ENCODE peak calls at places on chromosomes 7 and 10, in five cellular contexts. N is lower lobe of right lung; M is HFFc6; C is stimulated activated CD8-positive, alpha-beta memory T cell treated with anti-CD3 and anti-CD28 coated beads, Interleukin-2, amount 100 ng/mL, for 48 hours; B is heart left ventricle. A is an unnamed sample.
A peak's percentile ranks its signal among the peaks of the same experiment; 100 is the strongest.

GRCh38 chr10:99530108-99531025 is 2.4 kb upstream of the NKX2-3 start:
- DNase-seq in N (no peak), M (no peak), C (no peak), B (no peak), A (no peak)

GRCh38 chr7:46881507-46882127 is 700.3 kb downstream of the TNS3 start:
- DNase-seq in N (no peak), M (no peak), C (no peak), B (no peak), A (no peak)

GRCh38 chr10:79182763-79183467 is 114.1 kb downstream of the ZMIZ1 start:
- DNase-seq in N (no peak), M (no peak), C (no peak), B (no peak), A (no peak)

GRCh38 chr10:104301907-104302690 is 33.1 kb downstream of the GSTO2 start:
- DNase-seq in N (no peak), M (peak; percentile 44), C (no peak), B (no peak), A (no peak)

GRCh38 chr7:83520706-83521105 is 128.2 kb downstream of the SEMA3E start:
- DNase-seq in N (no peak), M (no peak), C (no peak), B (no peak), A (no peak)

GRCh38 chr7:47328392-47329319 is 253.3 kb downstream of the TNS3 start:
- DNase-seq in N (no peak), M (no peak), C (no peak), B (peak; percentile 52), A (no peak)

GRCh38 chr10:12890958-12891357 is 110.6 kb downstream of the CCDC3 start:
- DNase-seq in N (no peak), M (no peak), C (no peak), B (no peak), A (no peak)

GRCh38 chr7:147833981-147834380 is 756.6 kb upstream of the C7orf33 start:
- DNase-seq in N (no peak), M (no peak), C (no peak), B (no peak), A (no peak)

GRCh38 chr10:77504196-77504869 is 133.3 kb downstream of the KCNMA1 start:
- DNase-seq in N (no peak), M (peak; percentile 29), C (no peak), B (no peak), A (no peak)

GRCh38 chr10:96691761-96692160 is 28.6 kb downstream of the PIK3AP1 start:
- DNase-seq in N (no peak), M (no peak), C (no peak), B (no peak), A (no peak)

GRCh38 chr10:44581996-44582395 is 197.1 kb upstream of the CXCL12 start:
- DNase-seq in N (no peak), M (peak; percentile 41), C (no peak), B (no peak), A (no peak)

GRCh38 chr7:114534957-114535356 is 120.3 kb downstream of the FOXP2 start:
- DNase-seq in N (no peak), M (no peak), C (no peak), B (no peak), A (no peak)

GRCh38 chr10:73247509-73248258 is 629 bp upstream of the DNAJC9 start:
- DNase-seq in N (no peak), M (no peak), C (no peak), B (no peak), A (no peak)

GRCh38 chr7:128459394-128459878 is 3.8 kb downstream of the HILPDA start:
- DNase-seq in N (peak; percentile 47), M (peak; percentile 51), C (peak; percentile 34), B (peak; percentile 65), A (peak; percentile 87)

GRCh38 chr10:13475124-13475523 is 53.7 kb downstream of the BEND7 start:
- DNase-seq in N (no peak), M (no peak), C (no peak), B (no peak), A (no peak)

GRCh38 chr7:121960678-121961461 is 87.9 kb downstream of the PTPRZ1 start:
- DNase-seq in N (no peak), M (peak; percentile 90), C (no peak), B (no peak), A (no peak)

GRCh38 chr7:95977994-95978393 is 205.6 kb downstream of the DYNC1I1 start:
- DNase-seq in N (no peak), M (no peak), C (no peak), B (no peak), A (no peak)

GRCh38 chr7:44566680-44567079 is 7.0 kb downstream of the DDX56 start:
- DNase-seq in N (no peak), M (no peak), C (no peak), B (no peak), A (no peak)

GRCh38 chr10:131726460-131726861 is 174.3 kb upstream of the PPP2R2D start:
- DNase-seq in N (peak; percentile 64), M (no peak), C (no peak), B (peak; percentile 44), A (no peak)

GRCh38 chr7:140621326-140622035 is 19.1 kb downstream of the DENND2A start:
- DNase-seq in N (no peak), M (peak; percentile 40), C (no peak), B (no peak), A (no peak)

GRCh38 chr7:119065966-119066365 is 841.5 kb downstream of the ANKRD7 start:
- DNase-seq in N (no peak), M (no peak), C (no peak), B (no peak), A (no peak)

GRCh38 chr10:13978844-13979227 is 351.9 kb downstream of the FRMD4A start:
- DNase-seq in N (no peak), M (no peak), C (no peak), B (no peak), A (no peak)

GRCh38 chr10:15486404-15486803 is 115.3 kb upstream of the FAM171A1 start:
- DNase-seq in N (no peak), M (no peak), C (no peak), B (no peak), A (no peak)

GRCh38 chr7:17552952-17553351 is 254.5 kb downstream of the AHR start:
- DNase-seq in N (no peak), M (no peak), C (no peak), B (no peak), A (no peak)

GRCh38 chr10:86188796-86189558 is 177.6 kb downstream of the GRID1 start:
- DNase-seq in N (no peak), M (no peak), C (no peak), B (no peak), A (no peak)

GRCh38 chr10:75887981-75888380 is 456.6 kb downstream of the LRMDA start:
- DNase-seq in N (no peak), M (no peak), C (no peak), B (no peak), A (no peak)

GRCh38 chr10:132464256-132465192 is 67.5 kb downstream of the PWWP2B start:
- DNase-seq in N (peak; percentile 68), M (no peak), C (no peak), B (peak; percentile 81), A (no peak)

GRCh38 chr10:99775850-99776249 is 6.6 kb upstream of the ABCC2 start:
- DNase-seq in N (no peak), M (peak; percentile 90), C (no peak), B (no peak), A (no peak)

GRCh38 chr7:35694784-35695627 is at the start of gene HERPUD2:
- DNase-seq in N (peak; percentile 97), M (peak; percentile 76), C (peak; percentile 88), B (peak; percentile 94), A (peak; percentile 97)

GRCh38 chr10:97327348-97328294 is 6.9 kb downstream of the FRAT2 start:
- DNase-seq in N (no peak), M (no peak), C (no peak), B (no peak), A (no peak)

GRCh38 chr7:4851459-4852422 is 10.1 kb downstream of the PAPOLB start:
- DNase-seq in N (no peak), M (peak; percentile 3), C (no peak), B (no peak), A (peak; percentile 76)

GRCh38 chr10:109187677-109188076 is 735.6 kb downstream of the XPNPEP1 start:
- DNase-seq in N (no peak), M (peak; percentile 66), C (no peak), B (no peak), A (no peak)

GRCh38 chr7:100360102-100360607 is 2.2 kb downstream of the PILRB start:
- DNase-seq in N (peak; percentile 24), M (no peak), C (no peak), B (no peak), A (no peak)

GRCh38 chr7:47580811-47581331 is 1.0 kb downstream of the TNS3 start:
- DNase-seq in N (no peak), M (no peak), C (no peak), B (no peak), A (no peak)

GRCh38 chr10:45454859-45455258 is 80.8 kb downstream of the ALOX5 start:
- DNase-seq in N (no peak), M (no peak), C (no peak), B (no peak), A (no peak)

GRCh38 chr10:24894309-24894708 is 58.1 kb downstream of the PRTFDC1 start:
- DNase-seq in N (no peak), M (peak; percentile 83), C (no peak), B (no peak), A (no peak)

GRCh38 chr10:119020627-119020946 is 8.9 kb upstream of the NANOS1 start:
- DNase-seq in N (no peak), M (no peak), C (peak; percentile 17), B (no peak), A (no peak)

GRCh38 chr10:12707461-12708185 is 293.9 kb downstream of the CCDC3 start:
- DNase-seq in N (no peak), M (peak; percentile 94), C (peak; percentile 38), B (peak; percentile 61), A (peak; percentile 67)

GRCh38 chr7:13050703-13051102 is 363.3 kb downstream of the ARL4A start:
- DNase-seq in N (no peak), M (peak; percentile 68), C (no peak), B (no peak), A (no peak)

GRCh38 chr7:1160665-1161010 is 642 bp upstream of the ZFAND2A start:
- DNase-seq in N (no peak), M (no peak), C (no peak), B (no peak), A (no peak)